ENCODE peak calls at places on chromosomes 2 and 18, in four cellular contexts. E, A, Y and X are unnamed samples.

GRCh38 chr2:120737802-120738516 is 2.3 kb downstream of the GLI2 start:
- DNase-seq in E (no peak), A (no peak), Y (no peak), X (no peak)

GRCh38 chr2:126669772-126670171 is 13.8 kb downstream of the GYPC start:
- DNase-seq in E (no peak), A (no peak), Y (no peak), X (no peak)

GRCh38 chr2:56981554-56981953 is 797.8 kb downstream of the CCDC85A start:
- DNase-seq in E (no peak), A (no peak), Y (no peak), X (no peak)

GRCh38 chr2:5725072-5725471 is 32.9 kb downstream of the SOX11 start:
- DNase-seq in E (no peak), A (no peak), Y (no peak), X (no peak)

GRCh38 chr2:117693166-117693565 is 121.3 kb upstream of the DDX18 start:
- DNase-seq in E (no peak), A (no peak), Y (no peak), X (no peak)

GRCh38 chr2:237576974-237577373 is 10.6 kb downstream of the PRLH start:
- DNase-seq in E (peak; percentile 48), A (no peak), Y (no peak), X (no peak)

GRCh38 chr2:196718796-196719564 is 79.5 kb downstream of the CCDC150 start:
- DNase-seq in E (no peak), A (no peak), Y (no peak), X (no peak)

GRCh38 chr2:161981679-161982300 is 92.2 kb downstream of the DPP4 start:
- DNase-seq in E (no peak), A (no peak), Y (no peak), X (no peak)

GRCh38 chr2:64859208-64860161 is 129.7 kb upstream of the SLC1A4 start:
- DNase-seq in E (peak; percentile 94), A (peak; percentile 59), Y (peak; percentile 78), X (peak; percentile 94)

GRCh38 chr2:46008082-46008870 is 288.9 kb upstream of the EPAS1 start:
- DNase-seq in E (no peak), A (no peak), Y (no peak), X (no peak)

GRCh38 chr2:235851841-235852527 is 316.2 kb downstream of the GBX2 start:
- DNase-seq in E (no peak), A (no peak), Y (no peak), X (no peak)

GRCh38 chr2:637406-637776 is 39.8 kb downstream of the TMEM18 start:
- DNase-seq in E (no peak), A (no peak), Y (no peak), X (no peak)

GRCh38 chr2:98737848-98738247 is 6.9 kb upstream of the MGAT4A start:
- DNase-seq in E (no peak), A (no peak), Y (no peak), X (no peak)

GRCh38 chr2:120390381-120391055 is 44.6 kb downstream of the INHBB start:
- DNase-seq in E (no peak), A (no peak), Y (no peak), X (peak; percentile 23)

GRCh38 chr2:225002039-225002655 is 40.1 kb downstream of the DOCK10 start:
- DNase-seq in E (no peak), A (no peak), Y (peak; percentile 37), X (no peak)

GRCh38 chr18:65817178-65817577 is 66.4 kb downstream of the CDH7 start:
- DNase-seq in E (no peak), A (no peak), Y (no peak), X (no peak)

GRCh38 chr2:163401481-163401880 is 334.3 kb downstream of the FIGN start:
- DNase-seq in E (no peak), A (no peak), Y (no peak), X (no peak)

GRCh38 chr2:43258547-43259156 is 32.2 kb upstream of the ZFP36L2 start:
- DNase-seq in E (no peak), A (no peak), Y (no peak), X (no peak)

GRCh38 chr2:172461591-172462392 is 34.4 kb downstream of the ITGA6 start:
- DNase-seq in E (peak; percentile 86), A (no peak), Y (peak; percentile 38), X (peak; percentile 77)

GRCh38 chr2:39469807-39470206 is 32.7 kb upstream of the MAP4K3 start:
- DNase-seq in E (no peak), A (no peak), Y (peak; percentile 76), X (no peak)

GRCh38 chr2:131635576-131635975 is 107.9 kb downstream of the CCDC74A start:
- DNase-seq in E (peak; percentile 52), A (no peak), Y (no peak), X (peak; percentile 20)

GRCh38 chr18:3720818-3721545 is 271.0 kb downstream of the TGIF1 start:
- DNase-seq in E (no peak), A (no peak), Y (no peak), X (no peak)

GRCh38 chr18:62963522-62963921 is 248.2 kb downstream of the PHLPP1 start:
- DNase-seq in E (no peak), A (no peak), Y (no peak), X (no peak)

GRCh38 chr2:241540391-241540765 is 18.2 kb upstream of the BOK start:
- DNase-seq in E (peak; percentile 84), A (no peak), Y (peak; percentile 29), X (peak; percentile 82)
- H3K27ac ChIP-seq in E (peak overlapping the region; percentile 67), A (peak overlapping the region; percentile 58), Y (peak overlapping the region; percentile 69), X (peak overlapping the region; percentile 67)

GRCh38 chr18:75526038-75526437 is 98.5 kb upstream of the SMIM21 start:
- DNase-seq in E (no peak), A (no peak), Y (no peak), X (no peak)

GRCh38 chr18:75521808-75522207 is 94.3 kb upstream of the SMIM21 start:
- DNase-seq in E (no peak), A (no peak), Y (no peak), X (no peak)

GRCh38 chr18:75524852-75525251 is 97.3 kb upstream of the SMIM21 start:
- DNase-seq in E (no peak), A (no peak), Y (no peak), X (no peak)

GRCh38 chr18:75525331-75525730 is 97.8 kb upstream of the SMIM21 start:
- DNase-seq in E (no peak), A (no peak), Y (no peak), X (no peak)

DNA sequence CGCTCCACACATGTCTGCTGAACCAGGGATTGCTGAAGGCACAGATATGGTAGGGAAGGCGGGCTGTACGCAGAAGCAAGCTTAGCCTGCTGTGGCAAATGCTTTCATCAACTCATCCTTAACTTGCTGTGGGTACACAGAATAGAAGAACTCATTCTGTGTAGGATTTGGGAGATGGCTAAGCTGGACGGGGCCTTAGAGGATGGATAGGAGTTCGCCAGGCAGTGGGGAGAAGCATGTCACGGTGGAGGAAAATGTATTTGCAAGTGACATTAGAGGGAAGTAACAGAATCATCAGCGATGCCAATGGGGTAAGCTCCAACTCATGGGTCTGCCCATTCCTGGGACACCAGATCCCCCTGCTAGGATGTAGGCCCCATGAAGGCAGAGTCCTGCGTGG is 96.7 kb upstream of the SMIM21 start:
- DNase-seq in E (no peak), A (no peak), Y (no peak), X (no peak)
- H3K27ac ChIP-seq in E (no peak overlapping the region), A (no peak overlapping the region), Y (no peak overlapping the region), X (no peak overlapping the region)

DNA sequence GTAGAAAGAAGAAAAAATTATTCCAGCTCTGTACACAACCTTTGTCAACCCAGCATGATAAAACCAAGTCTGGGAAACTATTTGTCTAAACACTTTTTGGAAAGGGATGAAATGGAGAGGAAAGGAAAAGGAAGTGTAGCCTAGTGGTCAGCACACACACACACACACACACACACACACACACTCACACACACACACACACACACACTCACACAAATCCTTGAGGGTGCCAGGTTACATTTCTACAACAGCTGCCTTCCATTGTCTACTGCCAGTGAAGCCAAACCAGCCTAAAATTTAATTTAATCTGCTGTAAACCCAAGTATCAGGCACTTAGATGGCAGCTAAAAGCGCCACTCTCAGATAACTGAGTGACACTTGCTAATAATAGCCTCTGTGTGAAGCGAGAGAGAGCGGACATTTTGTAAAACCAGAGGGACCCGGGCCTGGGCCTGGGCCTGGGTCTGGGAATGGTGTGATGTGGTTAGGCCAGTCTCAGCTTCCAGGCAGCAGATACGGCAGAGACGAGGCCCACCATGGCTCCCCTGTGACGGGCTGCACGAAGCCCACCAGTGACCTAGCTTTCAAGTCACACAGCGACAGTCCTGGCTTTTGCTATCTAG is 32.4 kb downstream of the BCL11A start:
- DNase-seq in E (no peak), A (no peak), Y (no peak), X (no peak)
- H3K27ac ChIP-seq in E (no peak overlapping the region), A (no peak overlapping the region), Y (no peak overlapping the region), X (no peak overlapping the region)

DNA sequence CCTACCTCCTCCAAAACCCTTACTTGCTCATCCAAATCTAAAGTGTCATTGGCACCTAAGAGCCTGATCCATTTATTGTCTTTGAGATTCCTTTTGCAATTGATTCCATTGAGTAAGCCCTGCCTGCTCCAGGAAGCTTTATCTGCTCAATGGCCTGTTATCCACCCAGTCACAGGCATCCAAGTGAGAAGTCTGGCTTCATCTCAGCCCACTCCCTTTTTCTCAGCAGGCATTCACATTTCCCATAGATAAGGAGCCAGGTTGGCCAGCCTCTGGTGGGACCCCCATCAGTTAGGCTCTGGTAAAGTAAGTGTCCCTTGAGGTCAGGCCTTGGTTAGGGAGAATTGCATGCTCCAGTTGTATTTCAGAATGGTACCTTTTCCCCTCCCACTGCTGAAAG is 396.2 kb upstream of the ST6GAL2 start:
- DNase-seq in E (no peak), A (no peak), Y (no peak), X (no peak)
- H3K27ac ChIP-seq in E (no peak overlapping the region), A (no peak overlapping the region), Y (no peak overlapping the region), X (no peak overlapping the region)

GRCh38 chr2:134273240-134273983 is 19.5 kb downstream of the MGAT5 start:
- DNase-seq in E (no peak), A (no peak), Y (no peak), X (no peak)
- H3K27ac ChIP-seq in E (no peak overlapping the region), A (no peak overlapping the region), Y (no peak overlapping the region), X (no peak overlapping the region)